ENCODE peak calls at places on chromosomes 11 and 22, in nine cellular contexts. Y is CD4-positive, alpha-beta T cell; R is psoas muscle; X is IMR-90; Z is CD8-positive, alpha-beta memory T cell; A is neural progenitor cell; E is heart right ventricle; G is BJ; M is ovary. P is an unnamed sample.

GRCh38 chr11:38256436-38256835 is 1658.4 kb upstream of the RAG2 start:
- DNase-seq in E (no peak), Z (no peak), R (no peak), M (no peak), X (no peak), Y (no peak), G (no peak), A (no peak), P (no peak)

GRCh38 chr11:83948205-83948604 is 662.0 kb upstream of the CCDC90B start:
- DNase-seq in E (no peak), Z (no peak), G (no peak), R (no peak), Y (no peak), M (no peak), A (peak; percentile 5), X (no peak), P (no peak)

GRCh38 chr22:46021577-46021976 is 44.6 kb upstream of the WNT7B start:
- DNase-seq in M (peak; percentile 12), E (no peak), A (no peak), R (no peak), Z (no peak), G (no peak), Y (no peak), X (no peak), P (no peak)

GRCh38 chr22:24450600-24450999 is 23.2 kb downstream of the ADORA2A start:
- DNase-seq in R (no peak), Y (no peak), Z (no peak), A (peak; percentile 75), G (no peak), X (no peak), E (no peak), M (peak; percentile 8), P (no peak)

GRCh38 chr11:104891135-104891534 is 7.1 kb downstream of the CASP12 start:
- DNase-seq in X (peak; percentile 90), Y (no peak), Z (no peak), E (no peak), A (no peak), R (no peak), M (no peak), G (no peak), P (no peak)

GRCh38 chr11:12418019-12418611 is 40.7 kb downstream of the PARVA start:
- DNase-seq in A (no peak), G (peak; percentile 77), M (no peak), E (no peak), Y (no peak), X (peak; percentile 57), R (no peak), Z (no peak), P (no peak)

GRCh38 chr11:32438883-32439487 is 3.6 kb upstream of the WT1 start:
- DNase-seq in Z (no peak), G (no peak), M (peak; percentile 57), A (peak; percentile 66), Y (no peak), E (no peak), X (no peak), R (no peak), P (no peak)

GRCh38 chr11:134170909-134171281 is 52.9 kb downstream of the NCAPD3 start:
- DNase-seq in E (no peak), G (peak; percentile 15), Z (no peak), A (no peak), Y (no peak), R (no peak), X (peak; percentile 47), M (no peak), P (no peak)

GRCh38 chr11:130675456-130675855 is 227.0 kb downstream of the ADAMTS15 start:
- DNase-seq in Z (no peak), G (no peak), R (peak; percentile 89), M (peak; percentile 56), A (no peak), E (peak; percentile 79), X (peak; percentile 50), Y (no peak), P (peak; percentile 95)

GRCh38 chr22:43240614-43241013 is 53.7 kb upstream of the TTLL12 start:
- DNase-seq in E (no peak), X (no peak), R (no peak), Y (no peak), Z (no peak), G (no peak), M (no peak), A (no peak), P (no peak)

GRCh38 chr22:46578251-46578823 is 40.9 kb upstream of the CELSR1 start:
- DNase-seq in X (no peak), M (no peak), A (no peak), Z (no peak), G (no peak), R (no peak), E (peak; percentile 18), Y (no peak), P (no peak)

GRCh38 chr11:121321614-121322243 is 29.2 kb downstream of the SC5D start:
- DNase-seq in Y (peak; percentile 31), Z (peak; percentile 23), M (no peak), E (no peak), A (peak; percentile 61), R (no peak), G (no peak), X (peak; percentile 1), P (no peak)

GRCh38 chr11:126506789-126507188 is 151.3 kb downstream of the ST3GAL4 start:
- DNase-seq in Z (no peak), X (no peak), M (no peak), R (no peak), A (no peak), Y (no peak), G (no peak), E (no peak), P (no peak)

GRCh38 chr11:91158901-91159537 is 936.2 kb upstream of the CHORDC1 start:
- DNase-seq in A (no peak), R (no peak), M (no peak), Y (no peak), G (no peak), Z (no peak), X (peak; percentile 25), E (no peak), P (no peak)

GRCh38 chr11:80782135-80782885 is 1341.5 kb upstream of the TENM4 start:
- DNase-seq in A (peak; percentile 3), E (no peak), M (no peak), X (no peak), Z (no peak), Y (no peak), R (no peak), G (no peak), P (no peak)

GRCh38 chr11:100831929-100832480 is 144.9 kb downstream of the ARHGAP42 start:
- DNase-seq in Z (no peak), M (no peak), Y (no peak), X (no peak), A (no peak), G (no peak), E (peak; percentile 13), R (peak; percentile 40), P (peak; percentile 69)

GRCh38 chr22:21921184-21921721 is 31.4 kb downstream of the PPM1F start:
- DNase-seq in G (no peak), Z (no peak), A (no peak), E (no peak), X (no peak), Y (no peak), R (no peak), M (no peak), P (no peak)

DNA sequence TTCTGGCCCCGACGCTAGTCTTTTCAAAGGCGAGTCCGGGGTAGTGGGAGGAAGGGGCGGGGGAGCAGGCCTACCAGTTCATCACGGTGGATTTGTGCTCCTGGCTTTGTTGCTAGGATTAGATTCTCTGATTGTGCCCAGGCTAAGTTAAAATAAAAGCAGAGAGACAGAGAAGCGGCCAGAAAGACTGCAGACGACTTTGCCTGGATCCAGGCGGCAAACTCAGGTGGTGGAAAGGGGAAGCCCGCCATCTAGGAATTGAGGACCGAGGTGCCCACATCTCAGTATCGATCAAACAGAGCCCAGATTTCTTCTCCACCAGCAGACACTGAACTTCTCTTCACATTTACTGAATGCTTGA is 2.6 kb downstream of the FAT3 start:
- DNase-seq in Z (no peak), Y (no peak), A (peak; percentile 70), X (no peak), M (no peak), R (no peak), E (no peak), G (no peak), P (no peak)
- H3K27me3 ChIP-seq in Z (no peaks in the 10 kb centered on the region), Y (peaks cover 40% of the 10 kb centered on the region), A (peaks cover 29% of the 10 kb centered on the region), X (peaks cover 55% of the 10 kb centered on the region), M (no peaks in the 10 kb centered on the region), R (peaks cover 7% of the 10 kb centered on the region), E (peaks cover 93% of the 10 kb centered on the region), G (peaks cover 23% of the 10 kb centered on the region), P (no peaks in the 10 kb centered on the region)

DNA sequence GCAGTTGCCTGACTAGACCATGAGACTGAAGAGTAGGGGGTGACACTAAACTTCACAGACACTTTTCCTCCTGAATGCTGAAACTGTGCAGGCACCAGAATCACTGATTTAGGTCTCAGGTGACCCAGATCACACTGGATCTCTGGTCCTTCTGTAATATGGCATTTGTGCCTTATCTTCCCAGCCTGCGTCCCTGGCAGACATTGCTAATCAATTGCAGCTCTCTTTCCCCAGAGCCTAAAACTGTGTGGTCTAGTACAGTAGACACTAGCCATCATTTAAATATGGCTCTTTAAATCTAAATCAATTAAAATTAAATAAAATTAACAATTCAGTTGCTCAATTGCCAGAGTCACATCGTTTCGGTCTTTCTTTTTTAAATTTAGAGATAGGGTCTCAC is 17.8 kb upstream of the MYEOV start:
- DNase-seq in E (no peak), A (no peak), Z (no peak), M (no peak), Y (no peak), G (no peak), R (no peak), X (no peak), P (no peak)
- H3K27me3 ChIP-seq in E (no peaks in the 10 kb centered on the region), A (no peaks in the 10 kb centered on the region), Z (no peaks in the 10 kb centered on the region), M (no peaks in the 10 kb centered on the region), Y (no peaks in the 10 kb centered on the region), G (peaks cover 7% of the 10 kb centered on the region), R (no peaks in the 10 kb centered on the region), X (peaks cover 60% of the 10 kb centered on the region), P (no peaks in the 10 kb centered on the region)

GRCh38 chr22:19723165-19723989 is at the start of gene GP1BB:
- DNase-seq in Y (peak; percentile 16), Z (no peak), E (peak; percentile 76), G (no peak), X (no peak), R (no peak), M (no peak), A (peak; percentile 81), P (no peak)
- H3K27me3 ChIP-seq in Y (peaks cover 54% of the 10 kb centered on the region), Z (peaks cover 9% of the 10 kb centered on the region), E (peaks cover 20% of the 10 kb centered on the region), G (no peaks in the 10 kb centered on the region), X (peaks cover 22% of the 10 kb centered on the region), R (no peaks in the 10 kb centered on the region), M (no peaks in the 10 kb centered on the region), A (peaks cover 100% of the 10 kb centered on the region), P (no peaks in the 10 kb centered on the region)

DNA sequence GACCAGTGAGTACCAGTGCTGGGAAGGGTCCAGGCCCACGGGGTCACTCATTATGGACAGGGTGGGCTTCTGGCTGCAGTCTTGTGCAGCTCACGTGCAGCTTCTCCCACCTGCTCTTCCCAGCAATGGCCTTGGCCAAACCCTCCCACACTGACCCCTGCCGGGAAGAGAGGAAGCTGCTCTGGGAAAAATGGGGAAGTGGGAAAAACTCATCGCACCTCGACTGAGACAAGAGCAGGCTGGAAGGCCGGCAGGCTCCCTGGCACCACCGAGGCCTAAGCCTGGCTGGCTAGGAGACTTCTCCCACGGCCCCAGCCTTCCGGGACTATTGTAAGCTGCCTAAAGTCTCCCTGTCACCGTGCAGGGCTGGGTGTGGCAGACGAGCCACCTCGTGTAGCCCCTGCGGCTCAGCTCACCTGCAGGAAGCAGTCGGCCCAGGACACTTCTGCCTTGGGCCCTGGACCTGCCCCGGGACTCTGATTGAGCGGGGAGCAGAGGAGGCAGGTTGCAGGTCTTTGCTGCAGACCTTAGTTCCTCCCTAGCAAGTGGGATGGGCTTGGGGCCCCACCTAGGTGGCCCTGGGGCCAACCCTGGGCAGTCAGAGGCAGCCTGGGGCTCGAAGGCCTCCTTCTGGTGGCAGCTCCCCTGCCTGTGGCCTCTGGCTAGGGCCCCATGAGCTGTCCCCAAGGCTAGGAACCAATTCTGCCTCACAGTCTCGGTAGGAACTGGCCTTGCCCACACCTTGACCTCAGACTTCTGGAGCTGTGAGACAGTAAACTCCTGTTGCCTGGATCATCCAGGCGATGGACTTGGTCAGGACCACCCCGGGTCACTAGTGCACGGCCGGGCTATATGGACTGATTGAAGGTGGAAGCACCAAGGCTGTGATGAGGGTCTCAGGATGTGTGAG is 23.1 kb downstream of the MRGPRG start:
- DNase-seq in X (peak; percentile 14), Y (no peak), M (no peak), E (no peak), G (no peak), A (no peak), R (no peak), Z (no peak), P (peak; percentile 63)
- H3K27me3 ChIP-seq in X (peaks cover 57% of the 10 kb centered on the region), Y (peaks cover 4% of the 10 kb centered on the region), M (no peaks in the 10 kb centered on the region), E (peaks cover 24% of the 10 kb centered on the region), G (peaks cover 12% of the 10 kb centered on the region), A (no peaks in the 10 kb centered on the region), R (no peaks in the 10 kb centered on the region), Z (no peaks in the 10 kb centered on the region), P (peaks cover 69% of the 10 kb centered on the region)